ENCODE peak calls at places on chromosomes 7 and 10, in nine cellular contexts. X is stimulated activated CD4-positive, alpha-beta T cell treated with anti-CD3 and anti-CD28 coated beads, TNF-alpha, amount 100 ng/mL, for 48 hours; R is B cell; Q is HCEC 1CT; B is NCI-H2081; J is cardiac fibroblast; Z is spleen; K is HS-27A; E is mammary epithelial cell. U is an unnamed sample.

GRCh38 chr10:117597216-117597615 is 54.7 kb downstream of the EMX2 start:
- DNase-seq in X (no peak), R (no peak), Q (no peak), B (no peak), J (no peak), Z (no peak), K (no peak), E (no peak), U (no peak)

GRCh38 chr10:122515588-122516231 is 44.8 kb upstream of the DMBT1 start:
- DNase-seq in X (peak), R (no peak), Q (no peak), B (no peak), J (peak), Z (no peak), K (no peak), E (peak), U (no peak)

GRCh38 chr7:12741951-12742575 is 54.6 kb downstream of the ARL4A start:
- DNase-seq in X (no peak), R (no peak), Q (peak), B (no peak), J (no peak), Z (no peak), K (no peak), E (peak), U (no peak)

GRCh38 chr7:27723086-27723485 is 16.9 kb upstream of the TAX1BP1 start:
- DNase-seq in X (no peak), R (no peak), Q (peak), B (peak), J (no peak), Z (no peak), K (no peak), E (peak), U (peak)

GRCh38 chr7:43479042-43479441 is 103.9 kb upstream of the STK17A start:
- DNase-seq in X (no peak), R (no peak), Q (no peak), B (no peak), J (no peak), Z (no peak), K (no peak), E (peak), U (no peak)

GRCh38 chr7:159086301-159086925 is 58.3 kb downstream of the VIPR2 start:
- DNase-seq in X (no peak), R (no peak), Q (no peak), B (no peak), J (no peak), Z (peak), K (no peak), E (no peak), U (no peak)

GRCh38 chr7:24945899-24946298 is 34.1 kb downstream of the OSBPL3 start:
- DNase-seq in X (no peak), R (no peak), Q (no peak), B (no peak), J (no peak), Z (no peak), K (no peak), E (no peak), U (no peak)

GRCh38 chr7:13179011-13179574 is 491.7 kb downstream of the ARL4A start:
- DNase-seq in X (no peak), R (no peak), Q (no peak), B (peak), J (peak), Z (no peak), K (no peak), E (no peak), U (no peak)

GRCh38 chr10:79601939-79602338 is 8.8 kb upstream of the SFTPA1 start:
- DNase-seq in X (no peak), R (no peak), Q (no peak), B (no peak), J (no peak), Z (no peak), K (no peak), E (no peak), U (no peak)

GRCh38 chr7:158821173-158822021 is 7.9 kb downstream of the ESYT2 start:
- DNase-seq in X (no peak), R (no peak), Q (peak), B (no peak), J (peak), Z (no peak), K (no peak), E (peak), U (peak)

GRCh38 chr7:121303422-121304171 is 25.2 kb upstream of the WNT16 start:
- DNase-seq in X (no peak), R (no peak), Q (peak), B (no peak), J (no peak), Z (no peak), K (no peak), E (no peak), U (no peak)

GRCh38 chr10:63711361-63711760 is 190.2 kb downstream of the REEP3 start:
- DNase-seq in X (no peak), R (no peak), Q (no peak), B (peak), J (peak), Z (no peak), K (no peak), E (no peak), U (no peak)

GRCh38 chr10:3228610-3228945 is 56.0 kb upstream of the PITRM1 start:
- DNase-seq in X (no peak), R (no peak), Q (no peak), B (no peak), J (no peak), Z (no peak), K (no peak), E (no peak), U (no peak)

GRCh38 chr10:97399843-97400545 is 1.1 kb downstream of the RRP12 start:
- DNase-seq in X (no peak), R (peak), Q (peak), B (peak), J (peak), Z (peak), K (no peak), E (peak), U (peak)

GRCh38 chr7:30134523-30135270 is at the start of gene MTURN:
- DNase-seq in X (peak), R (peak), Q (peak), B (peak), J (peak), Z (peak), K (no peak), E (peak), U (peak)

GRCh38 chr7:74039337-74039736 is 11.4 kb downstream of the ELN start:
- DNase-seq in X (no peak), R (no peak), Q (no peak), B (peak), J (no peak), Z (no peak), K (no peak), E (peak), U (no peak)

GRCh38 chr7:47968852-47969774 is 10.3 kb downstream of the HUS1 start:
- DNase-seq in X (peak), R (peak), Q (peak), B (peak), J (peak), Z (no peak), K (peak), E (no peak), U (peak)